ENCODE peak calls at places on chromosomes 4 and X, in seven cellular contexts. L is lower leg skin, B is amygdala, Y is OCI-LY7, S is cardiac fibroblast, C is uterus, Q is AG04449. X is an unnamed sample.

GRCh38 chrX:78064152-78064551 is 39.9 kb upstream of the PGK1 start:
- DNase-seq in B (no peak), Y (no peak), L (no peak), C (no peak), Q (no peak), S (no peak), X (no peak)

GRCh38 chr4:76947369-76947768 is 2.2 kb upstream of the SEPTIN11 start:
- DNase-seq in Y (no peak), S (peak), Q (no peak), L (no peak), B (no peak), C (no peak), X (no peak)

GRCh38 chrX:123869488-123869887 is 9.6 kb downstream of the XIAP start:
- DNase-seq in B (no peak), Q (no peak), S (peak), C (no peak), L (no peak), Y (no peak), X (no peak)

GRCh38 chr4:158538176-158538575 is 16.5 kb downstream of the RXFP1 start:
- DNase-seq in C (no peak), Y (no peak), B (no peak), Q (no peak), S (peak), L (no peak), X (no peak)

GRCh38 chr4:139555705-139556070 is 331 bp downstream of the SETD7 start:
- DNase-seq in S (no peak), L (no peak), B (peak), Q (no peak), C (peak), Y (no peak), X (no peak)

GRCh38 chr4:123786159-123786915 is 389.7 kb downstream of the SPRY1 start:
- DNase-seq in B (no peak), C (no peak), S (peak), L (no peak), Q (no peak), Y (no peak), X (no peak)

GRCh38 chr4:156568041-156568440 is 403.6 kb downstream of the PDGFC start:
- DNase-seq in Q (no peak), L (no peak), B (no peak), S (no peak), Y (no peak), C (no peak), X (no peak)

GRCh38 chr4:71659979-71660378 is 123.9 kb downstream of the GC start:
- DNase-seq in Q (no peak), S (no peak), C (no peak), Y (no peak), L (no peak), B (no peak), X (no peak)

GRCh38 chrX:13760428-13760827 is 25.9 kb downstream of the OFD1 start:
- DNase-seq in Y (no peak), Q (no peak), S (no peak), L (no peak), B (no peak), C (no peak), X (no peak)

GRCh38 chr4:53455766-53456165 is 78.3 kb downstream of the FIP1L1 start:
- DNase-seq in B (no peak), Q (no peak), C (no peak), Y (no peak), L (no peak), S (no peak), X (no peak)

GRCh38 chr4:140012688-140013087 is 141.3 kb downstream of the MAML3 start:
- DNase-seq in S (peak), Y (peak), Q (no peak), B (no peak), C (peak), L (peak), X (no peak)

GRCh38 chr4:105896461-105896939 is 1.2 kb downstream of the NPNT start:
- DNase-seq in L (no peak), C (no peak), Q (no peak), S (no peak), Y (no peak), B (no peak), X (no peak)

GRCh38 chrX:15834051-15834450 is 20.6 kb downstream of the AP1S2 start:
- DNase-seq in C (no peak), Y (no peak), B (no peak), Q (no peak), S (no peak), L (no peak), X (no peak)